ENCODE peak calls at places on chromosomes 4 and X, in five cellular contexts. G is anterior cingulate cortex, B is GM12865, W is KG1, I is WTC11. Q is an unnamed sample.

GRCh38 chr4:150479665-150480064 is 102.3 kb upstream of the MAB21L2 start:
- DNase-seq in G (no peak), B (no peak), W (no peak), I (no peak), Q (no peak)

GRCh38 chrX:78029663-78030062 is 60.2 kb upstream of the PGAM4 start:
- DNase-seq in G (peak; percentile 0), B (peak; percentile 48), W (no peak), I (peak; percentile 20), Q (no peak)

GRCh38 chr4:172147702-172148101 is 334.5 kb downstream of the GALNTL6 start:
- DNase-seq in G (no peak), B (no peak), W (no peak), I (no peak), Q (no peak)

GRCh38 chrX:114365045-114365834 is 218.6 kb upstream of the HTR2C start:
- DNase-seq in G (no peak), B (no peak), W (no peak), I (no peak), Q (no peak)

GRCh38 chr4:183424109-183424751 is 20.2 kb upstream of the CDKN2AIP start:
- DNase-seq in G (no peak), B (no peak), W (no peak), I (no peak), Q (peak; percentile 38)

GRCh38 chr4:4771160-4771559 is 88.3 kb upstream of the MSX1 start:
- DNase-seq in G (no peak), B (no peak), W (no peak), I (no peak), Q (no peak)

GRCh38 chr4:118270492-118270891 is 82.3 kb downstream of the PRSS12 start:
- DNase-seq in G (no peak), B (peak; percentile 62), W (peak; percentile 52), I (no peak), Q (no peak)

GRCh38 chr4:38917481-38918025 is 49.9 kb downstream of the FAM114A1 start:
- DNase-seq in G (no peak), B (no peak), W (no peak), I (no peak), Q (no peak)

GRCh38 chrX:108246304-108246954 is 154.9 kb downstream of the ATG4A start:
- DNase-seq in G (no peak), B (no peak), W (no peak), I (no peak), Q (no peak)

GRCh38 chr4:98626350-98626749 is 32.1 kb downstream of the TSPAN5 start:
- DNase-seq in G (no peak), B (no peak), W (no peak), I (peak; percentile 35), Q (peak; percentile 90)

GRCh38 chrX:39869846-39870601 is 227.7 kb downstream of the BCOR start:
- DNase-seq in G (no peak), B (peak; percentile 75), W (peak; percentile 22), I (no peak), Q (no peak)

GRCh38 chr4:54784188-54784671 is 126.5 kb downstream of the KIT start:
- DNase-seq in G (peak; percentile 39), B (peak; percentile 3), W (no peak), I (no peak), Q (no peak)

GRCh38 chrX:81120936-81121351 is 80.8 kb downstream of the HMGN5 start:
- DNase-seq in G (peak; percentile 1), B (peak; percentile 68), W (peak; percentile 28), I (peak; percentile 42), Q (peak; percentile 72)

GRCh38 chr4:48692897-48693296 is 87.2 kb downstream of the FRYL start:
- DNase-seq in G (no peak), B (no peak), W (no peak), I (no peak), Q (no peak)

GRCh38 chr4:52265781-52266525 is 214.8 kb downstream of the SPATA18 start:
- DNase-seq in G (no peak), B (no peak), W (no peak), I (no peak), Q (no peak)

GRCh38 chrX:136097871-136098805 is 49.2 kb upstream of the FHL1 start:
- DNase-seq in G (no peak), B (no peak), W (no peak), I (peak; percentile 21), Q (peak; percentile 57)

GRCh38 chr4:82618321-82618720 is 56.5 kb upstream of the TMEM150C start:
- DNase-seq in G (no peak), B (no peak), W (no peak), I (no peak), Q (no peak)

GRCh38 chr4:20341121-20341758 is 89.5 kb downstream of the SLIT2 start:
- DNase-seq in G (no peak), B (no peak), W (no peak), I (no peak), Q (no peak)

GRCh38 chr4:7598939-7599790 is 164.4 kb upstream of the PSAPL1 start:
- DNase-seq in G (no peak), B (no peak), W (no peak), I (no peak), Q (no peak)

GRCh38 chr4:38237139-38237538 is 276.9 kb downstream of the PTTG2 start:
- DNase-seq in G (no peak), B (no peak), W (no peak), I (no peak), Q (no peak)

GRCh38 chrX:79259073-79259689 is 108.0 kb downstream of the ITM2A start:
- DNase-seq in G (no peak), B (peak; percentile 94), W (peak; percentile 51), I (no peak), Q (no peak)

GRCh38 chr4:166165829-166166420 is 292.9 kb downstream of the TLL1 start:
- DNase-seq in G (no peak), B (peak; percentile 79), W (peak; percentile 9), I (no peak), Q (no peak)

GRCh38 chr4:73277201-73277600 is 18.6 kb upstream of the ANKRD17 start:
- DNase-seq in G (no peak), B (no peak), W (no peak), I (no peak), Q (no peak)

GRCh38 chrX:39936886-39937770 is 160.6 kb downstream of the BCOR start:
- DNase-seq in G (no peak), B (peak; percentile 44), W (no peak), I (no peak), Q (no peak)

GRCh38 chrX:80792205-80792604 is 17.5 kb downstream of the BRWD3 start:
- DNase-seq in G (no peak), B (no peak), W (no peak), I (no peak), Q (no peak)

GRCh38 chr4:182258441-182259031 is 15.3 kb downstream of the TENM3 start:
- DNase-seq in G (no peak), B (no peak), W (no peak), I (no peak), Q (no peak)

GRCh38 chrX:118862086-118862485 is 38.5 kb downstream of the ZCCHC12 start:
- DNase-seq in G (no peak), B (no peak), W (no peak), I (no peak), Q (no peak)

GRCh38 chrX:63963382-63963781 is 178.4 kb upstream of the ARHGEF9 start:
- DNase-seq in G (no peak), B (no peak), W (no peak), I (no peak), Q (no peak)

GRCh38 chrX:45749375-45749774 is 548.7 kb upstream of the DIPK2B start:
- DNase-seq in G (no peak), B (no peak), W (no peak), I (no peak), Q (no peak)

GRCh38 chrX:100928660-100929613 is at the start of gene XKRX:
- DNase-seq in G (peak; percentile 0), B (peak; percentile 52), W (no peak), I (peak; percentile 80), Q (peak; percentile 86)

GRCh38 chrX:118935352-118935751 is 39.1 kb upstream of the LONRF3 start:
- DNase-seq in G (no peak), B (no peak), W (no peak), I (no peak), Q (no peak)

GRCh38 chrX:30733852-30734660 is 80.8 kb downstream of the GK start:
- DNase-seq in G (no peak), B (no peak), W (no peak), I (no peak), Q (no peak)

GRCh38 chrX:72255445-72255844 is 16.6 kb upstream of the ERCC6L start:
- DNase-seq in G (peak; percentile 6), B (no peak), W (no peak), I (peak; percentile 40), Q (peak; percentile 62)

GRCh38 chr4:97142893-97143292 is 1000.4 kb downstream of the STPG2 start:
- DNase-seq in G (no peak), B (no peak), W (no peak), I (no peak), Q (no peak)

GRCh38 chrX:149470960-149471359 is 34.1 kb downstream of the IDS start:
- DNase-seq in G (peak; percentile 59), B (peak; percentile 66), W (peak; percentile 31), I (peak; percentile 82), Q (peak; percentile 91)

GRCh38 chrX:124680287-124680686 is 333.9 kb downstream of the SH2D1A start:
- DNase-seq in G (no peak), B (no peak), W (no peak), I (no peak), Q (no peak)

GRCh38 chrX:100636321-100636991 is at the start of gene TSPAN6:
- DNase-seq in G (peak; percentile 47), B (peak; percentile 53), W (no peak), I (peak; percentile 78), Q (peak; percentile 93)

GRCh38 chrX:123696334-123696733 is 36.5 kb downstream of the THOC2 start:
- DNase-seq in G (no peak), B (no peak), W (no peak), I (no peak), Q (no peak)

Q was measured in islet precursor cell.